ENCODE peak calls at places on chromosomes 12 and 14, in ten cellular contexts. G is NCI-H2081; W is stimulated activated CD8-positive, alpha-beta memory T cell treated with anti-CD3 and anti-CD28 coated beads, Interleukin-7, amount 100 ng/mL, for 4 hours; L is ACHN; F is activated CD8-positive, alpha-beta memory T cell treated with anti-CD3 and anti-CD28 coated beads for 1 hour; S is foreskin melanocyte; I is HEK293T; N is posterior vena cava; X is fibroblast of mammary gland; R is endothelial cell. T is an unnamed sample.

GRCh38 chr12:82659343-82660207 is 27.1 kb upstream of the TMTC2 start:
- DNase-seq in G (no peak), W (no peak), L (no peak), F (no peak), S (no peak), I (no peak), N (peak), X (no peak), R (no peak), T (no peak)

GRCh38 chr14:73633517-73634332 is 11.1 kb upstream of the DNAL1 start:
- DNase-seq in G (peak), W (peak), L (peak), F (peak), S (peak), I (peak), N (peak), X (peak), R (peak), T (peak)

GRCh38 chr12:51430196-51430895 is 5.7 kb downstream of the SLC4A8 start:
- DNase-seq in G (peak), W (no peak), L (no peak), F (no peak), S (no peak), I (no peak), N (no peak), X (no peak), R (no peak), T (no peak)

GRCh38 chr14:91875515-91876286 is 8.4 kb upstream of the TC2N start:
- DNase-seq in G (no peak), W (no peak), L (no peak), F (no peak), S (no peak), I (no peak), N (no peak), X (no peak), R (no peak), T (no peak)

GRCh38 chr14:68715032-68715924 is 77.6 kb downstream of the ZFP36L1 start:
- DNase-seq in G (no peak), W (no peak), L (no peak), F (no peak), S (no peak), I (no peak), N (no peak), X (peak), R (no peak), T (no peak)

GRCh38 chr12:46209165-46209564 is 59.7 kb downstream of the SLC38A1 start:
- DNase-seq in G (no peak), W (no peak), L (no peak), F (no peak), S (peak), I (no peak), N (no peak), X (peak), R (no peak), T (no peak)

GRCh38 chr14:35400707-35401421 is 3.7 kb downstream of the NFKBIA start:
- DNase-seq in G (no peak), W (peak), L (no peak), F (no peak), S (no peak), I (no peak), N (no peak), X (no peak), R (no peak), T (no peak)

GRCh38 chr14:77105118-77105517 is 7.1 kb downstream of the CIPC start:
- DNase-seq in G (no peak), W (no peak), L (no peak), F (no peak), S (peak), I (no peak), N (no peak), X (no peak), R (no peak), T (no peak)

GRCh38 chr12:870378-870777 is 79.1 kb downstream of the RAD52 start:
- DNase-seq in G (no peak), W (no peak), L (no peak), F (no peak), S (no peak), I (no peak), N (no peak), X (no peak), R (no peak), T (no peak)

GRCh38 chr12:90833228-90833627 is 121.7 kb downstream of the CCER1 start:
- DNase-seq in G (no peak), W (no peak), L (no peak), F (no peak), S (no peak), I (no peak), N (no peak), X (no peak), R (no peak), T (no peak)

GRCh38 chr14:73476451-73476905 is 14.3 kb upstream of the RIOX1 start:
- DNase-seq in G (no peak), W (no peak), L (no peak), F (no peak), S (peak), I (no peak), N (no peak), X (no peak), R (no peak), T (no peak)

GRCh38 chr14:70894868-70895267 is 12.4 kb upstream of the PCNX1 start:
- DNase-seq in G (no peak), W (no peak), L (no peak), F (no peak), S (no peak), I (no peak), N (no peak), X (peak), R (no peak), T (no peak)

GRCh38 chr12:124691429-124691828 is 124.0 kb upstream of the NCOR2 start:
- DNase-seq in G (no peak), W (no peak), L (no peak), F (no peak), S (no peak), I (no peak), N (no peak), X (no peak), R (no peak), T (no peak)

GRCh38 chr14:105748204-105748578 is 221.8 kb downstream of the TMEM121 start:
- DNase-seq in G (no peak), W (no peak), L (peak), F (no peak), S (no peak), I (no peak), N (peak), X (no peak), R (no peak), T (no peak)

GRCh38 chr12:22310276-22310675 is 24.2 kb downstream of the ST8SIA1 start:
- DNase-seq in G (no peak), W (no peak), L (no peak), F (no peak), S (no peak), I (no peak), N (no peak), X (no peak), R (no peak), T (no peak)

GRCh38 chr14:58200480-58200841 is 512 bp downstream of the ACTR10 start:
- DNase-seq in G (no peak), W (no peak), L (no peak), F (no peak), S (no peak), I (no peak), N (no peak), X (no peak), R (no peak), T (no peak)

GRCh38 chr14:94685166-94685581 is 73.0 kb downstream of the SERPINA3 start:
- DNase-seq in G (no peak), W (no peak), L (no peak), F (no peak), S (no peak), I (no peak), N (no peak), X (no peak), R (no peak), T (peak)

GRCh38 chr14:58690801-58691516 is 53.2 kb downstream of the DACT1 start:
- DNase-seq in G (peak), W (no peak), L (no peak), F (no peak), S (no peak), I (no peak), N (no peak), X (no peak), R (no peak), T (no peak)

GRCh38 chr12:58888131-58888783 is 32.0 kb downstream of the LRIG3 start:
- DNase-seq in G (peak), W (no peak), L (peak), F (no peak), S (no peak), I (no peak), N (no peak), X (peak), R (no peak), T (no peak)

GRCh38 chr14:55000381-55000780 is 26.5 kb downstream of the WDHD1 start:
- DNase-seq in G (no peak), W (no peak), L (no peak), F (no peak), S (no peak), I (no peak), N (no peak), X (peak), R (no peak), T (no peak)

GRCh38 chr12:2691340-2692111 is 103.2 kb upstream of the FKBP4 start:
- DNase-seq in G (no peak), W (peak), L (no peak), F (no peak), S (no peak), I (no peak), N (no peak), X (no peak), R (peak), T (no peak)

GRCh38 chr14:100383727-100384158 is 60.6 kb downstream of the SLC25A47 start:
- DNase-seq in G (peak), W (peak), L (peak), F (no peak), S (peak), I (peak), N (peak), X (peak), R (peak), T (peak)

GRCh38 chr12:33818313-33818712 is 204.0 kb upstream of the ALG10 start:
- DNase-seq in G (no peak), W (no peak), L (no peak), F (no peak), S (no peak), I (no peak), N (no peak), X (no peak), R (no peak), T (no peak)

GRCh38 chr14:73696466-73697390 is 17.5 kb downstream of the PNMA1 start:
- DNase-seq in G (no peak), W (no peak), L (no peak), F (no peak), S (no peak), I (no peak), N (no peak), X (peak), R (no peak), T (no peak)

GRCh38 chr12:52364061-52364460 is 3.2 kb downstream of the KRT85 start:
- DNase-seq in G (no peak), W (no peak), L (no peak), F (no peak), S (no peak), I (no peak), N (no peak), X (no peak), R (no peak), T (no peak)

GRCh38 chr14:37566811-37567371 is 28.2 kb downstream of the FOXA1 start:
- DNase-seq in G (no peak), W (no peak), L (no peak), F (no peak), S (peak), I (no peak), N (no peak), X (no peak), R (no peak), T (no peak)

GRCh38 chr12:108419949-108420348 is 80.8 kb upstream of the CMKLR1 start:
- DNase-seq in G (no peak), W (no peak), L (no peak), F (no peak), S (no peak), I (no peak), N (no peak), X (no peak), R (no peak), T (no peak)

GRCh38 chr12:92899388-92900001 is 29.6 kb downstream of the EEA1 start:
- DNase-seq in G (no peak), W (no peak), L (peak), F (no peak), S (peak), I (no peak), N (peak), X (peak), R (no peak), T (peak)

GRCh38 chr12:563250-563781 is 99.9 kb downstream of the NINJ2 start:
- DNase-seq in G (no peak), W (peak), L (no peak), F (no peak), S (no peak), I (no peak), N (no peak), X (no peak), R (no peak), T (no peak)

GRCh38 chr12:50720501-50720900 is 43.4 kb upstream of the ATF1 start:
- DNase-seq in G (no peak), W (no peak), L (no peak), F (no peak), S (no peak), I (no peak), N (no peak), X (peak), R (no peak), T (no peak)

GRCh38 chr14:98915625-98916024 is 356.4 kb downstream of the BCL11B start:
- DNase-seq in G (no peak), W (no peak), L (no peak), F (no peak), S (no peak), I (no peak), N (no peak), X (no peak), R (no peak), T (no peak)

GRCh38 chr12:25550186-25550585 is 2.9 kb downstream of the LMNTD1 start:
- DNase-seq in G (no peak), W (no peak), L (no peak), F (no peak), S (peak), I (no peak), N (no peak), X (peak), R (no peak), T (no peak)

GRCh38 chr14:59455411-59455810 is 9.8 kb downstream of the GPR135 start:
- DNase-seq in G (no peak), W (no peak), L (no peak), F (no peak), S (no peak), I (no peak), N (no peak), X (peak), R (no peak), T (no peak)

GRCh38 chr14:59187802-59188460 is 536 bp upstream of the DAAM1 start:
- DNase-seq in G (no peak), W (peak), L (peak), F (no peak), S (no peak), I (peak), N (peak), X (no peak), R (peak), T (peak)

GRCh38 chr12:97602315-97602714 is 139.7 kb downstream of the RMST start:
- DNase-seq in G (no peak), W (no peak), L (no peak), F (no peak), S (no peak), I (no peak), N (no peak), X (no peak), R (no peak), T (no peak)

GRCh38 chr14:41872906-41873305 is 266.2 kb downstream of the LRFN5 start:
- DNase-seq in G (no peak), W (no peak), L (no peak), F (no peak), S (no peak), I (no peak), N (no peak), X (peak), R (no peak), T (no peak)

T was measured in SK-N-SH.